ENCODE peak calls at places on chromosomes 11 and 22, in five cellular contexts. T, Z, E, H and Y are unnamed samples.

GRCh38 chr22:44132724-44133123 is 48.0 kb upstream of the PARVG start:
- DNase-seq in T (no peak), Z (no peak), E (no peak), H (no peak), Y (no peak)

GRCh38 chr11:114891911-114892310 is 213.6 kb downstream of the NXPE2 start:
- DNase-seq in T (no peak), Z (no peak), E (no peak), H (no peak), Y (no peak)

GRCh38 chr22:46614070-46614931 is 5.9 kb upstream of the GRAMD4 start:
- DNase-seq in T (peak; percentile 65), Z (peak; percentile 86), E (peak; percentile 72), H (no peak), Y (no peak)

GRCh38 chr22:17919276-17920144 is 104.9 kb downstream of the MICAL3 start:
- DNase-seq in T (no peak), Z (no peak), E (no peak), H (no peak), Y (no peak)

GRCh38 chr11:121194731-121195596 is 93.9 kb downstream of the TECTA start:
- DNase-seq in T (peak; percentile 72), Z (peak; percentile 47), E (peak; percentile 6), H (no peak), Y (peak; percentile 30)

GRCh38 chr11:67054851-67055523 is 1.7 kb upstream of the RHOD start:
- DNase-seq in T (peak; percentile 60), Z (peak; percentile 76), E (no peak), H (no peak), Y (peak; percentile 48)

GRCh38 chr11:128240546-128240945 is 346.8 kb downstream of the ETS1 start:
- DNase-seq in T (no peak), Z (no peak), E (no peak), H (no peak), Y (no peak)

GRCh38 chr22:29782061-29782845 is 15.1 kb downstream of the UQCR10 start:
- DNase-seq in T (no peak), Z (no peak), E (no peak), H (no peak), Y (peak; percentile 61)

GRCh38 chr11:72543849-72544535 is 109.7 kb upstream of the CLPB start:
- DNase-seq in T (no peak), Z (no peak), E (no peak), H (no peak), Y (no peak)

GRCh38 chr11:66150140-66150539 is 80.1 kb downstream of the PACS1 start:
- DNase-seq in T (no peak), Z (no peak), E (no peak), H (no peak), Y (no peak)

GRCh38 chr11:129148487-129148886 is 43.6 kb downstream of the ARHGAP32 start:
- DNase-seq in T (no peak), Z (no peak), E (no peak), H (no peak), Y (no peak)

GRCh38 chr11:65491614-65492386 is 7.0 kb upstream of the MALAT1 start:
- DNase-seq in T (no peak), Z (peak; percentile 92), E (no peak), H (no peak), Y (no peak)

GRCh38 chr22:42885446-42885845 is 28.4 kb upstream of the ARFGAP3 start:
- DNase-seq in T (no peak), Z (no peak), E (no peak), H (no peak), Y (no peak)

GRCh38 chr22:20803696-20804324 is 29.9 kb downstream of the SERPIND1 start:
- DNase-seq in T (no peak), Z (no peak), E (no peak), H (peak; percentile 33), Y (peak; percentile 66)

GRCh38 chr11:68649851-68650555 is 34.3 kb upstream of the GAL start:
- DNase-seq in T (no peak), Z (no peak), E (no peak), H (no peak), Y (no peak)

GRCh38 chr22:43014062-43014875 is 680 bp downstream of the PACSIN2 start:
- DNase-seq in T (peak; percentile 61), Z (no peak), E (peak; percentile 13), H (no peak), Y (peak; percentile 59)

GRCh38 chr11:103883856-103884255 is 152.6 kb upstream of the DDI1 start:
- DNase-seq in T (no peak), Z (no peak), E (no peak), H (no peak), Y (no peak)

GRCh38 chr11:75872887-75873416 is 57.9 kb downstream of the UVRAG start:
- DNase-seq in T (peak; percentile 26), Z (no peak), E (no peak), H (no peak), Y (no peak)

GRCh38 chr11:65210748-65211147 is 29.0 kb downstream of the CAPN1 start:
- DNase-seq in T (no peak), Z (no peak), E (no peak), H (no peak), Y (peak; percentile 1)

GRCh38 chr11:8717876-8718753 is 35.5 kb downstream of the RPL27A start:
- DNase-seq in T (no peak), Z (no peak), E (no peak), H (no peak), Y (no peak)

GRCh38 chr22:35631597-35631996 is 14.5 kb upstream of the MB start:
- DNase-seq in T (peak; percentile 54), Z (peak; percentile 57), E (no peak), H (no peak), Y (no peak)

GRCh38 chr22:32341122-32341740 is 16.4 kb upstream of the RFPL3 start:
- DNase-seq in T (no peak), Z (no peak), E (no peak), H (no peak), Y (no peak)

GRCh38 chr22:47022475-47022874 is 260.0 kb downstream of the TBC1D22A start:
- DNase-seq in T (no peak), Z (no peak), E (no peak), H (no peak), Y (no peak)

GRCh38 chr22:44328326-44328725 is 15.6 kb upstream of the SHISAL1 start:
- DNase-seq in T (no peak), Z (no peak), E (no peak), H (no peak), Y (no peak)

GRCh38 chr22:40855104-40855959 is 1.1 kb downstream of the ST13 start:
- DNase-seq in T (no peak), Z (no peak), E (no peak), H (no peak), Y (no peak)

GRCh38 chr22:43263645-43264514 is 76.9 kb upstream of the TTLL12 start:
- DNase-seq in T (peak; percentile 89), Z (peak; percentile 83), E (peak; percentile 79), H (no peak), Y (no peak)

GRCh38 chr22:40204331-40205116 is 26.8 kb downstream of the TNRC6B start:
- DNase-seq in T (no peak), Z (no peak), E (no peak), H (no peak), Y (no peak)

GRCh38 chr11:110428956-110429613 is 663 bp upstream of the FDX1 start:
- DNase-seq in T (peak; percentile 29), Z (no peak), E (no peak), H (no peak), Y (no peak)